ENCODE peak calls at places on chromosomes 11 and 22, in six cellular contexts. W is Karpas-422, N is CMK, C is H9, X is germinal center, Y is KBM-7. H is an unnamed sample.

GRCh38 chr22:32754413-32755041 is 47.0 kb upstream of the TIMP3 start:
- DNase-seq in W (no peak), C (no peak), X (no peak), N (no peak), Y (no peak), H (no peak)

GRCh38 chr11:8015753-8016239 is 28.7 kb downstream of the EIF3F start:
- DNase-seq in X (no peak), C (peak; percentile 20), N (no peak), W (no peak), Y (no peak), H (no peak)

GRCh38 chr11:11157201-11157600 is 195.8 kb downstream of the CSNK2A3 start:
- DNase-seq in N (peak; percentile 22), C (peak; percentile 69), Y (peak; percentile 47), X (peak; percentile 51), W (peak; percentile 89), H (no peak)

GRCh38 chr22:44437493-44438015 is 60.5 kb downstream of the RTL6 start:
- DNase-seq in C (no peak), X (no peak), W (no peak), N (no peak), Y (no peak), H (no peak)

GRCh38 chr22:36924151-36924698 is 10.8 kb downstream of the CSF2RB start:
- DNase-seq in N (no peak), X (no peak), C (no peak), W (no peak), Y (no peak), H (no peak)

GRCh38 chr11:58905716-58906547 is 33.4 kb upstream of the GLYATL1 start:
- DNase-seq in X (no peak), Y (no peak), C (peak; percentile 94), N (no peak), W (no peak), H (no peak)

GRCh38 chr11:38718049-38718448 is 2120.0 kb upstream of the RAG2 start:
- DNase-seq in X (no peak), C (no peak), Y (no peak), N (no peak), W (no peak), H (no peak)

GRCh38 chr11:32071811-32072210 is 19.1 kb upstream of the RCN1 start:
- DNase-seq in Y (no peak), W (no peak), N (no peak), X (no peak), C (peak; percentile 41), H (no peak)

GRCh38 chr11:102763440-102763839 is 17.0 kb downstream of the MMP10 start:
- DNase-seq in W (no peak), C (no peak), N (no peak), X (no peak), Y (no peak), H (no peak)

GRCh38 chr22:24429411-24430365 is 2.3 kb downstream of the ADORA2A start:
- DNase-seq in X (no peak), W (peak; percentile 51), N (peak; percentile 55), C (peak; percentile 65), Y (peak; percentile 45), H (peak; percentile 18)

GRCh38 chr11:64745219-64745522 is 1.2 kb upstream of the RASGRP2 start:
- DNase-seq in C (no peak), X (peak; percentile 92), N (peak; percentile 82), Y (peak; percentile 90), W (peak; percentile 79), H (peak; percentile 92)

GRCh38 chr11:2095198-2095520 is 44.0 kb downstream of the IGF2 start:
- DNase-seq in X (no peak), Y (no peak), C (no peak), N (no peak), W (no peak), H (no peak)

GRCh38 chr22:38415561-38416321 is 39.3 kb downstream of the KCNJ4 start:
- DNase-seq in Y (peak; percentile 53), N (no peak), C (peak; percentile 80), W (peak; percentile 33), X (no peak), H (no peak)

GRCh38 chr22:23840026-23840425 is 1.2 kb upstream of the DERL3 start:
- DNase-seq in N (no peak), C (no peak), W (no peak), Y (no peak), X (no peak), H (no peak)

GRCh38 chr22:20966883-20967696 is at the start of gene AIFM3:
- DNase-seq in N (no peak), C (no peak), X (no peak), Y (no peak), W (no peak), H (no peak)

GRCh38 chr22:40247976-40248375 is 70.3 kb downstream of the TNRC6B start:
- DNase-seq in W (no peak), N (no peak), Y (no peak), X (no peak), C (no peak), H (no peak)

GRCh38 chr22:50059185-50059880 is 1.2 kb upstream of the TTLL8 start:
- DNase-seq in N (no peak), W (peak; percentile 75), C (peak; percentile 74), X (peak; percentile 72), Y (no peak), H (no peak)

GRCh38 chr11:208177-208916 is 839 bp downstream of the RIC8A start:
- DNase-seq in W (peak; percentile 95), C (peak; percentile 70), X (peak; percentile 90), N (peak; percentile 43), Y (peak; percentile 82), H (peak; percentile 75)

GRCh38 chr11:66277475-66278391 is at the start of gene CNIH2:
- DNase-seq in Y (peak; percentile 46), C (no peak), W (peak; percentile 80), N (no peak), X (peak; percentile 59), H (no peak)

GRCh38 chr11:61793829-61794204 is 1.1 kb downstream of the FEN1 start:
- DNase-seq in C (no peak), N (no peak), W (no peak), Y (no peak), X (no peak), H (no peak)

GRCh38 chr11:3227568-3228444 is 4.4 kb downstream of the MRGPRE start:
- DNase-seq in W (no peak), Y (peak; percentile 73), X (no peak), C (peak; percentile 31), N (no peak), H (no peak)

GRCh38 chr11:46389450-46390330 is 1.9 kb downstream of the CHRM4 start:
- DNase-seq in N (no peak), W (peak; percentile 90), X (peak; percentile 81), C (peak; percentile 88), Y (peak; percentile 78), H (no peak)

GRCh38 chr11:85810871-85811611 is at the start of gene SYTL2:
- DNase-seq in N (no peak), Y (peak; percentile 57), X (peak; percentile 88), W (peak; percentile 65), C (peak; percentile 82), H (peak; percentile 40)

GRCh38 chr11:29227816-29228215 is 789.0 kb downstream of the KCNA4 start:
- DNase-seq in C (no peak), W (no peak), N (no peak), Y (no peak), X (no peak), H (no peak)

GRCh38 chr11:48062649-48063048 is 82.3 kb downstream of the PTPRJ start:
- DNase-seq in N (no peak), W (no peak), Y (no peak), X (no peak), C (no peak), H (no peak)

GRCh38 chr11:121473064-121473777 is 20.5 kb upstream of the SORL1-AS1 start:
- DNase-seq in W (no peak), C (no peak), X (no peak), Y (no peak), N (no peak), H (no peak)

GRCh38 chr11:69337211-69337721 is 43.3 kb downstream of the MYEOV start:
- DNase-seq in W (no peak), C (peak; percentile 6), X (peak; percentile 36), Y (no peak), N (no peak), H (no peak)

GRCh38 chr22:30158277-30158676 is 78.0 kb downstream of the HORMAD2 start:
- DNase-seq in X (no peak), N (no peak), C (no peak), W (no peak), Y (no peak), H (no peak)

GRCh38 chr11:132158091-132158490 is 787.7 kb downstream of the NTM start:
- DNase-seq in C (peak; percentile 71), W (peak; percentile 52), X (no peak), N (no peak), Y (peak; percentile 9), H (no peak)

GRCh38 chr11:78767409-78767932 is 192.8 kb upstream of the NARS2 start:
- DNase-seq in C (no peak), N (no peak), X (no peak), Y (no peak), W (no peak), H (no peak)

GRCh38 chr22:26744892-26745808 is 87.8 kb downstream of the MIAT start:
- DNase-seq in N (no peak), W (no peak), X (no peak), C (no peak), Y (no peak), H (no peak)

GRCh38 chr11:23078289-23078971 is 218.2 kb upstream of the CCDC179 start:
- DNase-seq in C (no peak), X (no peak), W (no peak), Y (no peak), N (no peak), H (no peak)

GRCh38 chr11:47166368-47166767 is 10.3 kb downstream of the ARFGAP2 start:
- DNase-seq in X (no peak), W (no peak), N (no peak), Y (no peak), C (no peak), H (no peak)

GRCh38 chr11:534592-535518 is 521 bp downstream of the HRAS start:
- DNase-seq in N (no peak), Y (peak; percentile 40), C (peak; percentile 37), X (peak; percentile 33), W (peak; percentile 75), H (peak; percentile 55)

H was measured in memory B cell.